ENCODE peak calls at places on chromosomes 5 and 9, in six cellular contexts. Q is CD4-positive, alpha-beta T cell; V is BJ; G is suprapubic skin; H is fibroblast of lung; P is HFF-Myc. T is an unnamed sample.
A peak's percentile ranks its signal among the peaks of the same experiment; 100 is the strongest.

GRCh38 chr9:136787690-136788400 is 3.3 kb upstream of the TMEM141 start:
- DNase-seq in P (no peak), Q (peak; percentile 49), G (no peak), V (no peak), H (peak; percentile 30), T (peak; percentile 37)

GRCh38 chr5:126898223-126898622 is 121.3 kb downstream of the LMNB1 start:
- DNase-seq in G (no peak), Q (no peak), V (no peak), H (no peak), P (no peak), T (no peak)

GRCh38 chr5:68565427-68565826 is 349.9 kb downstream of the PIK3R1 start:
- DNase-seq in G (no peak), V (no peak), Q (no peak), H (no peak), P (no peak), T (no peak)

GRCh38 chr5:151208481-151208914 is 15.4 kb downstream of the CCDC69 start:
- DNase-seq in G (peak; percentile 64), V (no peak), Q (no peak), H (no peak), P (no peak), T (no peak)

GRCh38 chr5:65926276-65926761 is at the start of gene ERBIN:
- DNase-seq in H (peak; percentile 75), Q (peak; percentile 55), V (peak; percentile 47), G (peak; percentile 93), P (peak; percentile 32), T (peak; percentile 68)

GRCh38 chr9:135343733-135344522 is 135.7 kb upstream of the PPP1R26 start:
- DNase-seq in H (peak; percentile 4), Q (peak; percentile 38), G (no peak), V (no peak), P (no peak), T (no peak)

GRCh38 chr9:97419315-97419867 is 7.5 kb downstream of the TDRD7 start:
- DNase-seq in V (no peak), G (no peak), P (peak; percentile 39), H (peak; percentile 55), Q (no peak), T (peak; percentile 66)

GRCh38 chr9:117232266-117232665 is 182.6 kb downstream of the ASTN2 start:
- DNase-seq in Q (no peak), P (no peak), H (no peak), G (no peak), V (no peak), T (no peak)

GRCh38 chr9:97983524-97984187 is 515 bp downstream of the ANP32B start:
- DNase-seq in P (no peak), V (no peak), G (peak; percentile 77), H (peak; percentile 32), Q (peak; percentile 56), T (no peak)

GRCh38 chr5:56251918-56252553 is 18.9 kb upstream of the ANKRD55 start:
- DNase-seq in V (no peak), G (no peak), P (no peak), H (no peak), Q (no peak), T (no peak)

GRCh38 chr5:38467353-38468040 is 88.9 kb downstream of the LIFR start:
- DNase-seq in P (no peak), G (peak; percentile 74), H (peak; percentile 66), V (no peak), Q (no peak), T (no peak)

GRCh38 chr5:32206799-32207634 is 32.9 kb upstream of the GOLPH3 start:
- DNase-seq in G (no peak), Q (no peak), H (no peak), P (no peak), V (no peak), T (no peak)

GRCh38 chr9:94655739-94656138 is 16.4 kb upstream of the FBP1 start:
- DNase-seq in V (no peak), P (no peak), G (no peak), Q (no peak), H (no peak), T (no peak)

GRCh38 chr5:180487556-180487955 is 6.6 kb upstream of the CNOT6 start:
- DNase-seq in H (no peak), P (no peak), Q (no peak), G (peak; percentile 3), V (no peak), T (no peak)

GRCh38 chr5:35811108-35811741 is 45.5 kb upstream of the IL7R start:
- DNase-seq in G (no peak), V (peak; percentile 11), Q (peak; percentile 14), P (no peak), H (peak; percentile 53), T (peak; percentile 53)

GRCh38 chr9:93126151-93126781 is 7.8 kb downstream of the NINJ1 start:
- DNase-seq in P (no peak), G (peak; percentile 62), V (no peak), H (no peak), Q (no peak), T (no peak)

GRCh38 chr5:131974956-131975726 is 29.7 kb upstream of the MEIKIN start:
- DNase-seq in Q (peak; percentile 27), P (no peak), G (no peak), V (no peak), H (no peak), T (no peak)

GRCh38 chr9:76067693-76068092 is 177.2 kb downstream of the PCSK5 start:
- DNase-seq in G (no peak), H (no peak), V (no peak), Q (no peak), P (no peak), T (no peak)

GRCh38 chr5:141637266-141637692 is 482 bp downstream of the RELL2 start:
- DNase-seq in Q (peak; percentile 45), G (no peak), H (no peak), P (no peak), V (no peak), T (no peak)

GRCh38 chr5:43098064-43098463 is 22.6 kb upstream of the ZNF131 start:
- DNase-seq in G (no peak), H (no peak), Q (no peak), V (no peak), P (no peak), T (no peak)

GRCh38 chr5:90161399-90161798 is 248.2 kb downstream of the CETN3 start:
- DNase-seq in Q (no peak), V (no peak), G (no peak), P (no peak), H (peak; percentile 40), T (no peak)

GRCh38 chr5:133993152-133993548 is 11.6 kb downstream of the VDAC1 start:
- DNase-seq in V (peak; percentile 30), H (peak; percentile 77), P (no peak), G (no peak), Q (no peak), T (peak; percentile 56)

GRCh38 chr9:36827593-36827992 is 206.5 kb downstream of the PAX5 start:
- DNase-seq in H (no peak), G (no peak), Q (no peak), V (no peak), P (no peak), T (no peak)

GRCh38 chr9:115202960-115203751 is 85.2 kb upstream of the TNC start:
- DNase-seq in P (peak; percentile 97), V (peak; percentile 89), H (peak; percentile 87), G (no peak), Q (no peak), T (peak; percentile 88)

GRCh38 chr5:131999471-131999931 is 12.0 kb downstream of the ACSL6 start:
- DNase-seq in V (no peak), P (no peak), Q (no peak), G (peak; percentile 26), H (no peak), T (no peak)

DNA sequence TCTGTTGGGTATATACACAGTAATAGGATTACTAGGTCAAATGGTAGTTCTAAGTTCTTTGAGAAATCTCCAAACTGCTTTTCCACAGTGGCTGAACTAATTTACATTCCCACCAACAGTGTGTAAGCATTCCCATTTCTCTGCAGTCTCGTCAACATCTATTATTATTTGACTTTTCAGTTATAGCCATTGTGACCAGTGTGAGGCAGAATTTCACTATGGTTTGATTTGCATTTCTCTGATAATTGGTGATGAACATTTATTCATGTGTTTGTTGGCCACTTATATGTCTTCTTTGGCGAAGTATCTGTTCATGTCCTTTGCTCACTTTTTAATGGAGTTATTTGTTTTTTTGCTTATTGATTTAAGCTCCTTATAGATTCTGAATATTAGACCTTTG is 596.2 kb upstream of the DAB2 start:
- DNase-seq in G (no peak), V (no peak), H (no peak), P (no peak), Q (no peak), T (no peak)
- TF ChIP-seq CTCF in G (no peak), V (no peak), H (no peak), P (no peak), Q (no peak), T (peak; percentile 46)

GRCh38 chr9:133429641-133430161 is 7.5 kb downstream of the ADAMTS13 start:
- DNase-seq in V (no peak), G (no peak), P (no peak), H (peak; percentile 25), Q (no peak), T (no peak)
- TF ChIP-seq CTCF in V (peak; percentile 56), G (no peak), P (peak; percentile 46), H (peak; percentile 29), Q (no peak), T (peak; percentile 45)

GRCh38 chr9:130394814-130395470 is 49.8 kb upstream of the ASS1 start:
- DNase-seq in Q (no peak), P (no peak), G (no peak), V (no peak), H (no peak), T (no peak)
- TF ChIP-seq CTCF in Q (no peak), P (no peak), G (no peak), V (no peak), H (no peak), T (no peak)

GRCh38 chr9:127202461-127203139 is 62.0 kb upstream of the GARNL3 start:
- DNase-seq in P (no peak), Q (no peak), H (no peak), V (no peak), G (no peak), T (no peak)

GRCh38 chr9:127203501-127204327 is 60.9 kb upstream of the GARNL3 start:
- DNase-seq in V (no peak), Q (no peak), H (no peak), G (no peak), P (no peak), T (no peak)

GRCh38 chr9:127206666-127207065 is 57.9 kb upstream of the GARNL3 start:
- DNase-seq in G (no peak), V (no peak), P (no peak), Q (no peak), H (no peak), T (no peak)

GRCh38 chr9:127205952-127206351 is 58.6 kb upstream of the GARNL3 start:
- DNase-seq in Q (no peak), P (no peak), H (no peak), V (no peak), G (no peak), T (no peak)

DNA sequence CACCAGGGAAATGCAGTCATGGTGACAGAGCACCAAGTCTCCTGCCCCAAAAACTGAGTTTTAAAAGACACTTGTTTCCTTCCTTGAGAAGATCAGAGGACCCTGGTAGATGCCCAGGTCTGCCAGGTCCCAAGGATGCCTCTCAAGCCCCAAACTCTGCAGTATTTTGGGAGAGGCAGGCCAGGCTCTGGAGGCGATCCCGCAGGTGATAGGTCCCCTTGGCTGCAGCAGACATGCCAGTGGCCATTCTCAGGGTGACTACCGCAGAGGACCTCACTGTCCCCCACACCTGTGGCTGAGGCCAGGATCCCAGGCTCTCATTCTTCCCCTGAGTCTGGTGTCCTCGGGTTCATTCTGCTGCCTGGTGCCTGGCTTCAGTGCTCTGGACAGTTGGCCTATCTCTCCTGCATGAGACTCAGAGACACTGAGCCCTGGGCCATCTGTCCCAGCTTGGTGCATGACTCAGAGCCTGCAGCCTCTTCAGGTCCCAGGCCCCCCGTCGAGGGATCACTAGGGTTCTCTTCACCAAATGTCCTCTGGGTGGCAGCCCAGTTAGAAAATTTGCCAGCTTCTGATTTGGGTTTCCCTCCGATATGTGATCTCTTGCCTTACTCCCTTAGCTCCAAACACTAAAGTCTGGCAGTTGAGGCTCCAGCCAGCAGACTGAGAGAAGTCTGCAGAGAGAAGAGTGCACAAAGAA is 59.7 kb upstream of the GARNL3 start:
- DNase-seq in H (no peak), Q (no peak), P (no peak), G (no peak), V (no peak), T (peak; percentile 38)
- TF ChIP-seq CTCF in H (peak; percentile 25), Q (no peak), P (peak; percentile 46), G (no peak), V (peak; percentile 52), T (peak; percentile 64)